ENCODE peak calls at places on chromosomes 1 and 21, in five cellular contexts. Q is PC-9, X is fibroblast of lung, W is PC-3, K is astrocyte. L is an unnamed sample.

GRCh38 chr1:109650609-109651008 is 5.3 kb upstream of the GSTM4 start:
- DNase-seq in K (peak; percentile 36), Q (no peak), W (peak; percentile 84), X (no peak), L (no peak)

GRCh38 chr1:227343727-227344551 is 25.6 kb upstream of the CDC42BPA start:
- DNase-seq in W (peak; percentile 82), X (peak; percentile 96), K (peak; percentile 79), Q (no peak), L (peak; percentile 32)

GRCh38 chr1:42887366-42887765 is 41.0 kb downstream of the ZNF691 start:
- DNase-seq in X (no peak), W (no peak), K (no peak), Q (no peak), L (no peak)

GRCh38 chr1:114470681-114471080 is 40.3 kb downstream of the TRIM33 start:
- DNase-seq in K (no peak), Q (no peak), W (no peak), X (no peak), L (no peak)

GRCh38 chr21:39120876-39121599 is 62.2 kb downstream of the PSMG1 start:
- DNase-seq in W (no peak), Q (no peak), X (no peak), K (no peak), L (no peak)

GRCh38 chr21:15483138-15483780 is 246.5 kb upstream of the USP25 start:
- DNase-seq in X (peak; percentile 89), K (peak; percentile 71), Q (peak; percentile 78), W (peak; percentile 95), L (peak; percentile 93)

GRCh38 chr1:59554011-59554673 is 257.2 kb downstream of the FGGY start:
- DNase-seq in W (no peak), X (no peak), Q (no peak), K (no peak), L (no peak)

GRCh38 chr21:32457360-32457840 is 44.9 kb downstream of the EVA1C start:
- DNase-seq in K (no peak), W (peak; percentile 67), X (peak; percentile 43), Q (peak; percentile 27), L (peak; percentile 53)

GRCh38 chr1:198556969-198557368 is 16.5 kb upstream of the ATP6V1G3 start:
- DNase-seq in X (no peak), W (no peak), Q (no peak), K (no peak), L (no peak)

GRCh38 chr21:16624468-16625102 is 888.3 kb upstream of the CXADR start:
- DNase-seq in Q (no peak), X (no peak), W (no peak), K (no peak), L (no peak)

GRCh38 chr1:94616503-94616902 is 74.9 kb upstream of the F3 start:
- DNase-seq in Q (peak; percentile 53), K (no peak), W (peak; percentile 50), X (no peak), L (no peak)

GRCh38 chr1:160367934-160368923 is 1.4 kb downstream of the NHLH1 start:
- DNase-seq in K (no peak), X (no peak), Q (no peak), W (no peak), L (no peak)

GRCh38 chr1:206490643-206491421 is 16.5 kb upstream of the RASSF5 start:
- DNase-seq in X (peak; percentile 32), K (peak; percentile 63), W (no peak), Q (no peak), L (no peak)

GRCh38 chr1:98897479-98897878 is 107.2 kb downstream of the PLPPR5 start:
- DNase-seq in W (no peak), K (no peak), X (no peak), Q (no peak), L (no peak)

GRCh38 chr1:172761581-172762025 is 102.7 kb downstream of the FASLG start:
- DNase-seq in W (peak; percentile 98), Q (no peak), K (peak; percentile 72), X (peak; percentile 53), L (no peak)

GRCh38 chr1:17004466-17005364 is 7.0 kb downstream of the ATP13A2 start:
- DNase-seq in W (no peak), Q (no peak), X (no peak), K (no peak), L (no peak)

DNA sequence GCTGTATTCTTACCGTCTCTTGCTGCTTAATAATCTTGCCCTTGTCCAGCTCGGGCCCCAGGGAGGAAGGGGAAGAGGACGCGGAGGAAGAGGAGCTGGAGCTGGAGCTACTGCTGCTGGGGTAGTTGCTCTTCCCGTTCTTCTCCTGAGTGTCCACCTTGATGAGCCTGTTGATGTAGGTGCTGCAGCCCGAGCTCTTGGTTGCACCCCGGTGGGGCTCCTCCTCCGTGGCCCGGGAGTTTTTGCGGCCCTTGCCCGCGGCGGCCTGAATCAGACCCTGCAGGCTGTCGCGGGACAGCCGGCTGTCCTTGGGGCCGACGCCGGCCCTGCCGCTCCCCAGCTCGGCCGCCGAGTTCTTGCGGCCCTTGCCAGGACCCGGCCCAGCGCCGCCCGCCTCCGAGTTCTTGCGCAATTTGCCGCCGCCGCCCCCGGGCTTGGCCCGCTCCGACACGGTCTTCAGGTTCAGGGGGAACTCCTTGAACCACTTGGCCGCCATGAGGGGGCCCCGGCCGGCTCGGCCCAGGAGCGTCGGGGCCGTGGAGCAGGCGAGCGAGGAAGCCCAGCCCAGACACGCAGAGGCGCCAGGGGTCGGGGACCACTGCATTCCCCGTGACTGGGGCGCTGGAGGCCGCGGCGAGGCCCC is 475 bp upstream of the TDRD10 start:
- DNase-seq in K (no peak), W (no peak), Q (no peak), X (no peak), L (peak; percentile 48)
- TF ChIP-seq EZH2 in K (peak; percentile 94), W (no peak), Q (no peak), X (peak; percentile 96), L (peak; percentile 98)

DNA sequence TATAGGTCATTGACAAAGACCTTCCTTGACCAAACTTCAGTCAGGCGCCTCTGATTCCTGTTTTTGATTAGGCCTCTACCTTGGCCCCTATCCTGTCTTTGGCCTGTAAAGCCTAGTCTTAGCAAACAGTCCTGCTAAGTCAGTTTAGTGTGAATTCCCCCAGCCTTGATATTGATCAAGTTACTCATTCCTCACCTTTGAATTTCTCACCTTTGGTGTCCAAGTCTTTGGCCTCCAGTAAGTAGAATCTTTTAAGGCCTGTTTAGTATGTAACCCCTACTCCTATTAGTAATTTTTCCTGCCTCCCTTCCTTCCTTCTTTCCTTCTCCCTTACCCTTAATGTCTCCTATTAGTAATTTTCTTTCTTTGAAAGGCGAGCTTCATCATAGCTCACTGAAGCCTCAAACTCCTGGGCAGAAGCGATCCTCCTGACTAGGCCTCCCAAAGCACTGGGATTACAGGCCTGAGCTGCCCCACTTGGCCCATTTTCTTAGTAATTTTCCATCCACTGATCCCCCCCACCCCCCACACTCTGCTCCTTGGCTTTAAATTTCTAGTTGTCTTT is 13.0 kb upstream of the ZNF692 start:
- DNase-seq in K (no peak), W (no peak), X (no peak), Q (no peak), L (no peak)
- H3K27me3 ChIP-seq in K (no peaks in the 10 kb centered on the region), W (no peaks in the 10 kb centered on the region), X (no peaks in the 10 kb centered on the region), Q (no peaks in the 10 kb centered on the region), L (no peaks in the 10 kb centered on the region)

GRCh38 chr1:87121732-87122163 is 206.9 kb upstream of the LMO4 start:
- DNase-seq in X (peak; percentile 56), K (no peak), W (no peak), Q (no peak), L (peak; percentile 41)
- TF ChIP-seq EZH2 in X (no peak), K (no peak), W (no peak), Q (no peak), L (no peak)

DNA sequence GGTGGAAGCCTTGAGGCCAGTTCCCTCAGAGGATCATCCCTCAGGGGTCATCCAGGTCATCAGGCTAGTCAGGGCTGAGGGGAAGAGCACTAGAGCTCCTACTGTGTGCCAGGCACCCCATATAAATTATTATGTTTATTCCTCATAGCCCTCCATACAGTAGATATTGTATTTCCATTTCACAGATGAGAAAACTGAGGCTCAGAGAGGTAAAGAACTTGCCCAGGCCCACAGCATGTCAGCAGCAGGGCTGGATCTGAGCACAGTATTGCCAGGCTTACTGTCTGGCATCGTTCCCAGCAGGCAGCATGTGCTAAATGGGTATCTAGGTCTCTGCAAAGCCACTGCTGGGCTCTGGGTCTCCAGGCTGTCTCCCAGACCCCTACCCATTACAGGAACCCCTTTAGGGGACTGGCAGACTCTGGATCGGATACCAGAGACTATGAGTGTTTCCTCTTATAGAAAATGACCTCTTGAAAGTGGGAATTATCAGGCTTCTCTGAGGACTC is 153.3 kb downstream of the PTPRU start:
- DNase-seq in X (no peak), Q (no peak), K (no peak), W (no peak), L (no peak)
- H3K27me3 ChIP-seq in X (no peaks in the 10 kb centered on the region), Q (no peaks in the 10 kb centered on the region), K (peaks cover 3% of the 10 kb centered on the region), W (no peaks in the 10 kb centered on the region), L (peaks cover 4% of the 10 kb centered on the region)

GRCh38 chr1:21942464-21942863 is 5.4 kb upstream of the HSPG2 start:
- DNase-seq in X (no peak), Q (no peak), W (no peak), K (no peak), L (no peak)

GRCh38 chr1:21941370-21941769 is 4.3 kb upstream of the HSPG2 start:
- DNase-seq in Q (no peak), K (no peak), X (no peak), W (no peak), L (no peak)

GRCh38 chr1:21946836-21947587 is 9.9 kb upstream of the HSPG2 start:
- DNase-seq in X (no peak), W (no peak), K (no peak), Q (no peak), L (no peak)

GRCh38 chr1:21940492-21940891 is 3.4 kb upstream of the HSPG2 start:
- DNase-seq in W (no peak), Q (no peak), X (no peak), K (no peak), L (no peak)

DNA sequence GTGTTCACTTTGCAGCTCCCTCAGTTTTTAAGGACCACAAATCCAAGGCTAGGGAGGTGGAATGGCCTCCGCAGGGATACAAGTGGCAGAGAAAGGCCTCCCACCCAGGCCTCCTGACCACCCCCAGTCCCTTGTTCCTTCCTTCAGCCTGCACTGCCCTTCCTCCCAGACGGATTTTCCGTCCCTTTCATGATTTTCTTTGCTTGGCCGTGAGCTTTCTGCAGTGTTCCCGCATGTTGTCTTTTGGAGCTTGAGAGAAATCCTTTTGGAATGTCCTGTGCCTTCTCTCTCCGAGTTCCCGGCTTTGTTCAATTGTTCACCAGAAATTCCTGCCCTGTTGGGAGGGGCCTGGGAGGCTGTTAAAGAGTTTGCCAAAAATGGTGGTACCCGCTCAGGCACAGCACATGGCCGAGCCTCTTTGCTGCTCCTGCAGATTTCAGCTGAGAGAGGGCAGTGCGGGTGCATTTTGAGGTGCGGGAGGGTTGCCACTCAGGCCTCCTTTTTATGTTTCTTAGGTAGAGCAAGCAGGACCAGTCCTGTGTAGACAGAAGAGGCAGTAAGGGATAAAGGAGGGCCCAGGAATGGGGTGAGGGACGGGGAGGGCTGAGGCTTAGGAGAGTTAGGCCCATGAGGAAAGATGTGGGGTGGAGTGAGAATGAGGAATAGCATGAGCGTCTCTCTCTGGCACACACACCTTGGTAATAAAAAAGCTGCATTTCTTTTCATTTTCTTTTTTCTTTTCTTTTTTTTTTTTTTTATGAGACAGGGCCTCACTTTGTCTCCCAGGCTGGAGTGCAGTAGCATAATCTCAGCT is 7.4 kb upstream of the HSPG2 start:
- DNase-seq in X (no peak), W (no peak), Q (no peak), K (peak; percentile 47), L (no peak)
- TF ChIP-seq EZH2 in X (no peak), W (no peak), Q (no peak), K (no peak), L (no peak)

GRCh38 chr1:8139941-8140340 is 113.8 kb upstream of the ERRFI1 start:
- DNase-seq in K (no peak), Q (no peak), X (no peak), W (no peak), L (no peak)
- H3K27me3 ChIP-seq in K (no peaks in the 10 kb centered on the region), Q (no peaks in the 10 kb centered on the region), X (no peaks in the 10 kb centered on the region), W (no peaks in the 10 kb centered on the region), L (no peaks in the 10 kb centered on the region)